ENCODE peak calls at places on chromosomes 3 and 15, in seven cellular contexts. W is DND-41, R is body of pancreas, J is PC-3, F is esophagus muscularis mucosa, C is IMR-90, P is MM.1S. Y is an unnamed sample. For H3K36me3, the result is how much of the 10 kb centered on the place peaks cover.

GRCh38 chr3:149575213-149575961 is 82.4 kb downstream of the WWTR1 start:
- DNase-seq in J (peak), P (no peak), R (no peak), C (peak), F (no peak), W (no peak), Y (no peak)

GRCh38 chr3:189921770-189922169 is 198.9 kb downstream of the P3H2 start:
- DNase-seq in C (no peak), P (no peak), W (no peak), J (no peak), R (no peak), F (no peak), Y (no peak)

GRCh38 chr3:42507751-42508335 is 5.4 kb downstream of the VIPR1 start:
- DNase-seq in C (no peak), F (no peak), J (no peak), W (no peak), P (no peak), R (no peak), Y (no peak)

GRCh38 chr3:171772427-171773056 is 37.7 kb downstream of the PLD1 start:
- DNase-seq in J (peak), C (peak), R (peak), W (peak), P (peak), F (no peak), Y (no peak)

GRCh38 chr3:19891740-19892139 is 42.3 kb downstream of the EFHB start:
- DNase-seq in C (peak), J (peak), F (no peak), R (no peak), P (no peak), W (no peak), Y (no peak)

GRCh38 chr15:77519540-77519939 is 98.9 kb downstream of the HMG20A start:
- DNase-seq in F (no peak), P (no peak), W (no peak), J (no peak), C (peak), R (no peak), Y (no peak)

GRCh38 chr3:142929109-142929508 is 34.4 kb downstream of the PAQR9 start:
- DNase-seq in W (peak), P (peak), J (peak), C (peak), R (peak), F (no peak), Y (no peak)

GRCh38 chr15:63600001-63600645 is 2.9 kb downstream of the FBXL22 start:
- DNase-seq in C (no peak), R (no peak), F (no peak), W (no peak), P (peak), J (peak), Y (no peak)

GRCh38 chr3:11172136-11172670 is 17.9 kb downstream of the HRH1 start:
- DNase-seq in C (peak), F (no peak), P (no peak), W (no peak), J (no peak), R (no peak), Y (no peak)

GRCh38 chr3:101011086-101011485 is 17.9 kb upstream of the ABI3BP start:
- DNase-seq in P (no peak), J (no peak), F (no peak), R (no peak), W (no peak), C (peak), Y (no peak)

GRCh38 chr3:101020616-101021015 is 27.4 kb upstream of the ABI3BP start:
- DNase-seq in C (peak), J (no peak), P (no peak), W (no peak), R (no peak), F (no peak), Y (no peak)

DNA sequence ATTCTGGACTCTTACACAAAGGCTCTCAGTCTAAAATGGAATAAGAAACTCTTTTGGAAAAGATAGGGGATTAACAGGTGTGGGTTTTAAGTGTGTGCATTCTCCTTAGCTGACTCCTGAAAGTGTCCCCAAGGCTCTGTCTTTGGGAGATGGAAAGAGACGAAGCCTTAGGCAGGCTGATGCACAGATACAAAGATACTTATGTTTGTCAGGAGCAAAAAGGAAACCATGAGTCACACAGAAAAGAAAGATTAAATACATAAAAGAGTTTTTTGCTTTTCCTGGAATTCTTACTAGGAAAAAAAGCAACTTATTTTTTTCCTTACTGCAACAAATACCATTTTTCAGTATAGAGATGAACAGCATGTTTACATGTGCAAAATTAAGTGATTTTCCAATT is 23.8 kb upstream of the ABI3BP start:
- DNase-seq in W (no peak), C (peak), R (no peak), F (no peak), J (peak), P (no peak), Y (no peak)
- H3K4me3 ChIP-seq in W (no peak), C (no peak), R (no peak), F (no peak), J (no peak), P (no peak), Y (no peak)

GRCh38 chr3:59326246-59327024 is 276.6 kb upstream of the CFAP20DC start:
- DNase-seq in W (no peak), C (no peak), F (no peak), J (no peak), R (no peak), P (no peak), Y (no peak)
- TF ChIP-seq CTCF in W (peak), C (no peak), F (no peak), J (peak), R (no peak), P (peak), Y (peak)

GRCh38 chr3:158821847-158822246 is 20.0 kb downstream of the MFSD1 start:
- DNase-seq in P (no peak), R (no peak), C (no peak), F (no peak), J (no peak), W (no peak), Y (no peak)

GRCh38 chr3:158823426-158823825 is 21.6 kb downstream of the MFSD1 start:
- DNase-seq in J (no peak), C (no peak), P (no peak), R (no peak), F (no peak), W (no peak), Y (no peak)

GRCh38 chr3:158819282-158819681 is 17.4 kb downstream of the MFSD1 start:
- DNase-seq in R (no peak), P (no peak), C (no peak), F (no peak), J (no peak), W (no peak), Y (no peak)
- H3K36me3 ChIP-seq in R (under half), P (under half), C (under half), F (half or more), J (under half), W (under half), Y (under half)

GRCh38 chr3:49867400-49867799 is 2.3 kb downstream of the CAMKV start:
- DNase-seq in F (no peak), C (no peak), W (no peak), P (no peak), R (no peak), J (no peak), Y (no peak)

GRCh38 chr3:49868951-49869454 is 703 bp downstream of the CAMKV start:
- DNase-seq in C (no peak), W (no peak), F (no peak), P (no peak), J (no peak), R (no peak), Y (no peak)

GRCh38 chr3:49871536-49872157 is 1.9 kb upstream of the CAMKV start:
- DNase-seq in J (no peak), C (no peak), R (no peak), W (no peak), P (no peak), F (no peak), Y (no peak)

GRCh38 chr3:49867871-49868321 is 1.8 kb downstream of the CAMKV start:
- DNase-seq in R (no peak), F (no peak), P (no peak), J (peak), W (peak), C (peak), Y (peak)

DNA sequence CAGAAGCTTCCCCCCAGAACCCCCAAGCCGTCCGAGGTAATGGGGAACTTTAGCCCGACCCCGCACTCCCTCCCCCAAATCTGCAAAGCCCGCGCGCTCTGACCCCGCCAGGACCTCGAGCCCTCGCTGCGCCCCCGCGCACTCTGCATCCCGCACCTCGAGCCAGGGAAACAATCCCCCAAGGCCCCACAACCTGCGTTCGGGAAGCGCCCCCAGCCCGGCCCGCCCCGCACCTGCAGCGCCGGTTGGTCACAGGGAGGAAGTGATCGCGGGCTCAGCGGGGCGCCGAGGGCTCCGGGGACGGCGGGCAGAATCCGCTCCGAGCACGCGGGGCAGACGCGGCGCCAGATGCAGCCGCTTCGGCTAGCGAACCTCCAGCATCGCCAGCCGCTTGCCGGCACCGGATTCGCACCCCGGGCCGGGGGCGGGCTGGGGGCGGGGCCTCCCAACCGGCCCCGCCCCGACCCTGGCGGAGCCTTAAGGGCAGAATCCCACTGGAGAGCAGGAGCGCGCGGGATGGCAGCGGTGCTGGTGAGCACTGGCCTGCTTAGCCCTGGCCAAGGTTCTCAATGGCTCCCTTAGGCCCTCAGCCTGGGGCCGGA is at the start of gene CAMKV:
- DNase-seq in W (peak), P (no peak), C (no peak), J (no peak), F (no peak), R (peak), Y (no peak)
- H3K4me3 ChIP-seq in W (no peak), P (peak), C (no peak), J (no peak), F (peak), R (no peak), Y (no peak)

Y was measured in kidney epithelial cell.